ENCODE peak calls at places on chromosomes 11 and 22, in seven cellular contexts. E is psoas muscle; Z is GM12892; J is AG04449; X is activated effector memory CD4-positive, alpha-beta T cell treated with Interleukin-2 at 50 U/mL for 16 hours; S is fibroblast of the aortic adventitia; P is sigmoid colon. Y is an unnamed sample.
A peak's percentile ranks its signal among the peaks of the same experiment; 100 is the strongest.

GRCh38 chr11:43393765-43394355 is 35.1 kb downstream of the TTC17 start:
- DNase-seq in E (no peak), Z (no peak), J (no peak), X (no peak), S (peak; percentile 86), P (no peak), Y (peak; percentile 76)

GRCh38 chr22:38921801-38922200 is 35.6 kb upstream of the APOBEC3A start:
- DNase-seq in E (no peak), Z (no peak), J (no peak), X (no peak), S (no peak), P (no peak), Y (no peak)

GRCh38 chr11:24226606-24227005 is 270.2 kb upstream of the LUZP2 start:
- DNase-seq in E (no peak), Z (no peak), J (no peak), X (no peak), S (no peak), P (no peak), Y (no peak)

GRCh38 chr22:17706451-17706900 is 67.8 kb downstream of the BID start:
- DNase-seq in E (no peak), Z (peak; percentile 19), J (peak; percentile 79), X (no peak), S (peak; percentile 92), P (peak; percentile 75), Y (peak; percentile 94)

GRCh38 chr22:37781434-37782059 is 26.2 kb upstream of the GCAT start:
- DNase-seq in E (no peak), Z (no peak), J (no peak), X (no peak), S (peak; percentile 44), P (no peak), Y (no peak)

GRCh38 chr11:35950082-35950481 is 6.2 kb downstream of the LDLRAD3 start:
- DNase-seq in E (no peak), Z (no peak), J (no peak), X (no peak), S (no peak), P (no peak), Y (no peak)

GRCh38 chr11:105524286-105524685 is 85.6 kb upstream of the GRIA4 start:
- DNase-seq in E (no peak), Z (no peak), J (no peak), X (no peak), S (no peak), P (no peak), Y (no peak)

GRCh38 chr11:64759722-64760719 is at the start of gene PYGM:
- DNase-seq in E (peak; percentile 87), Z (no peak), J (no peak), X (no peak), S (peak; percentile 80), P (peak; percentile 93), Y (peak; percentile 60)

GRCh38 chr11:679271-680207 is 15.5 kb downstream of the DEAF1 start:
- DNase-seq in E (no peak), Z (no peak), J (no peak), X (no peak), S (no peak), P (no peak), Y (no peak)

GRCh38 chr11:3616721-3617460 is 24.9 kb downstream of the ART5 start:
- DNase-seq in E (no peak), Z (no peak), J (no peak), X (no peak), S (no peak), P (peak; percentile 37), Y (peak; percentile 11)

GRCh38 chr11:75164318-75164827 is 13.5 kb downstream of the SLCO2B1 start:
- DNase-seq in E (no peak), Z (no peak), J (no peak), X (no peak), S (no peak), P (no peak), Y (no peak)

GRCh38 chr22:42268852-42269406 is 1.5 kb downstream of the TCF20 start:
- DNase-seq in E (no peak), Z (no peak), J (no peak), X (no peak), S (no peak), P (no peak), Y (no peak)

GRCh38 chr11:66081505-66081904 is 11.4 kb downstream of the PACS1 start:
- DNase-seq in E (no peak), Z (peak; percentile 52), J (no peak), X (peak; percentile 75), S (no peak), P (peak; percentile 73), Y (peak; percentile 29)

GRCh38 chr11:78196661-78197091 is 8.0 kb downstream of the USP35 start:
- DNase-seq in E (no peak), Z (no peak), J (no peak), X (no peak), S (no peak), P (no peak), Y (no peak)

GRCh38 chr11:18936002-18936673 is 3.1 kb downstream of the MRGPRX1 start:
- DNase-seq in E (no peak), Z (no peak), J (no peak), X (no peak), S (no peak), P (no peak), Y (no peak)

GRCh38 chr11:64638829-64639228 is 47.8 kb downstream of the SLC22A12 start:
- DNase-seq in E (no peak), Z (no peak), J (no peak), X (no peak), S (no peak), P (no peak), Y (no peak)

GRCh38 chr11:32039149-32039548 is 51.7 kb upstream of the RCN1 start:
- DNase-seq in E (no peak), Z (no peak), J (no peak), X (no peak), S (no peak), P (no peak), Y (no peak)

GRCh38 chr11:89477175-89477574 is 14.0 kb downstream of the NOX4 start:
- DNase-seq in E (no peak), Z (no peak), J (no peak), X (no peak), S (no peak), P (no peak), Y (no peak)

Y was measured in fibroblast of pulmonary artery.